ENCODE peak calls at places on chromosomes 11 and 22, in seven cellular contexts. E is activated T-helper 1 cell treated with anti-CD3 and anti-CD28 coated beads, Interleukin-12 subunit alpha, Interleukin-12 subunit beta, Interleukin-2, Interleukin-4 antibody, amounts not matched to agents 30 ng/mL and 10 ng/mL and 1 ng/mL, durations not matched to agents 14 hours and 24 hours and 36 hours; O is activated CD4-positive, CD25-positive, alpha-beta regulatory T cell; J is HT1080; X is GF-D8; W is heart left ventricle; C is memory B cell. Y is an unnamed sample.

GRCh38 chr11:121510438-121510837 is 57.7 kb upstream of the SORL1-AS1 start:
- DNase-seq in O (no peak), X (no peak), E (no peak), C (no peak), J (no peak), W (no peak), Y (no peak)

GRCh38 chr11:118012083-118012669 is 26.0 kb downstream of the IL10RA start:
- DNase-seq in C (no peak), E (no peak), W (peak), J (peak), X (peak), O (no peak), Y (no peak)

GRCh38 chr11:71251761-71252433 is 480 bp downstream of the SHANK2 start:
- DNase-seq in C (peak), E (no peak), O (no peak), X (no peak), W (no peak), J (no peak), Y (no peak)

GRCh38 chr11:67351275-67352005 is 1.9 kb downstream of the POLD4 start:
- DNase-seq in O (peak), J (peak), X (peak), E (peak), C (peak), W (no peak), Y (peak)

GRCh38 chr22:45271667-45272188 is 13.0 kb upstream of the UPK3A start:
- DNase-seq in E (no peak), W (peak), O (no peak), C (no peak), J (no peak), X (no peak), Y (no peak)

GRCh38 chr11:2088746-2089535 is 50.2 kb downstream of the IGF2 start:
- DNase-seq in E (no peak), X (no peak), W (no peak), O (no peak), C (no peak), J (no peak), Y (peak)

GRCh38 chr11:76008474-76008873 is 193.5 kb downstream of the UVRAG start:
- DNase-seq in X (no peak), E (no peak), J (peak), O (no peak), W (no peak), C (no peak), Y (no peak)

GRCh38 chr22:46537221-46537945 is at the start of gene CELSR1:
- DNase-seq in X (no peak), W (no peak), O (no peak), E (no peak), C (peak), J (peak), Y (no peak)

GRCh38 chr22:19341500-19341899 is 50.0 kb upstream of the CLTCL1 start:
- DNase-seq in O (no peak), J (no peak), C (no peak), E (no peak), W (no peak), X (no peak), Y (no peak)